ENCODE peak calls at places on chromosomes 13 and 19, in nine cellular contexts. Z is mesendoderm, T is AG04450, I is aorta, G is cardiac fibroblast, H is BJ, M is endothelial cell of umbilical vein, V is fibroblast of pulmonary artery, C is A549. U is an unnamed sample.
A peak's percentile ranks its signal among the peaks of the same experiment; 100 is the strongest.

GRCh38 chr19:54172764-54173699 is at the start of gene TMC4:
- DNase-seq in Z (peak; percentile 92), T (no peak), I (no peak), G (peak; percentile 63), H (no peak), M (no peak), V (no peak), C (no peak), U (peak; percentile 42)

GRCh38 chr13:98405107-98405571 is 171.8 kb downstream of the STK24 start:
- DNase-seq in Z (peak; percentile 67), T (no peak), I (no peak), G (peak; percentile 72), H (no peak), M (no peak), V (peak; percentile 53), C (no peak), U (peak; percentile 32)

GRCh38 chr13:41696163-41697003 is 239.0 kb downstream of the RGCC start:
- DNase-seq in Z (peak; percentile 97), T (peak; percentile 33), I (no peak), G (peak; percentile 59), H (peak; percentile 65), M (peak; percentile 89), V (peak; percentile 76), C (peak; percentile 31), U (peak; percentile 97)

GRCh38 chr13:83929147-83929546 is 46.9 kb upstream of the SLITRK1 start:
- DNase-seq in Z (no peak), T (no peak), I (no peak), G (no peak), H (no peak), M (no peak), V (no peak), C (no peak), U (no peak)

GRCh38 chr19:50050406-50051223 is 24.8 kb downstream of the ZNF473 start:
- DNase-seq in Z (peak; percentile 77), T (peak; percentile 13), I (peak; percentile 93), G (peak; percentile 81), H (peak; percentile 36), M (peak; percentile 61), V (peak; percentile 79), C (peak; percentile 67), U (peak; percentile 61)

GRCh38 chr13:44189085-44189484 is 184.5 kb upstream of the SERP2 start:
- DNase-seq in Z (no peak), T (no peak), I (no peak), G (no peak), H (no peak), M (no peak), V (no peak), C (no peak), U (no peak)

GRCh38 chr19:42386974-42387707 is 3.0 kb downstream of the CNFN start:
- DNase-seq in Z (peak; percentile 92), T (no peak), I (peak; percentile 72), G (peak; percentile 55), H (no peak), M (peak; percentile 41), V (peak; percentile 47), C (peak; percentile 100), U (peak; percentile 33)

GRCh38 chr19:42311612-42312160 is 1.4 kb upstream of the TMEM145 start:
- DNase-seq in Z (peak; percentile 57), T (no peak), I (no peak), G (no peak), H (no peak), M (no peak), V (no peak), C (no peak), U (no peak)

GRCh38 chr13:72842991-72843390 is 61.1 kb downstream of the PIBF1 start:
- DNase-seq in Z (no peak), T (no peak), I (no peak), G (no peak), H (no peak), M (no peak), V (no peak), C (no peak), U (no peak)

GRCh38 chr19:51372649-51373504 is at the start of gene NKG7:
- DNase-seq in Z (no peak), T (no peak), I (no peak), G (no peak), H (no peak), M (no peak), V (no peak), C (no peak), U (no peak)

GRCh38 chr13:70985371-70985770 is 877.1 kb upstream of the KLHL1 start:
- DNase-seq in Z (no peak), T (no peak), I (no peak), G (no peak), H (no peak), M (no peak), V (no peak), C (no peak), U (no peak)

GRCh38 chr19:30017172-30017571 is 75.1 kb downstream of the URI1 start:
- DNase-seq in Z (no peak), T (no peak), I (no peak), G (no peak), H (no peak), M (no peak), V (no peak), C (no peak), U (no peak)

GRCh38 chr19:7554565-7554964 is 19.0 kb downstream of the PNPLA6 start:
- DNase-seq in Z (no peak), T (no peak), I (no peak), G (no peak), H (no peak), M (no peak), V (no peak), C (no peak), U (no peak)

GRCh38 chr13:95437561-95437960 is 115.0 kb upstream of the CLDN10 start:
- DNase-seq in Z (peak; percentile 15), T (no peak), I (no peak), G (peak; percentile 10), H (no peak), M (peak; percentile 6), V (no peak), C (no peak), U (no peak)

GRCh38 chr19:5914946-5915781 is 1.1 kb downstream of the CAPS start:
- DNase-seq in Z (no peak), T (no peak), I (no peak), G (no peak), H (no peak), M (no peak), V (no peak), C (no peak), U (no peak)

GRCh38 chr13:33800646-33801186 is 17.2 kb upstream of the RFC3 start:
- DNase-seq in Z (no peak), T (no peak), I (no peak), G (no peak), H (no peak), M (no peak), V (no peak), C (no peak), U (no peak)
- H3K4me3 ChIP-seq in Z (no peak overlapping the region), T (peak overlapping the region; percentile 12), I (no peak overlapping the region), G (no peak overlapping the region), H (no peak overlapping the region), M (no peak overlapping the region), V (no peak overlapping the region), C (no peak overlapping the region), U (peak overlapping the region; percentile 11)

GRCh38 chr13:51621597-51621996 is 37.3 kb downstream of the WDFY2 start:
- DNase-seq in Z (no peak), T (no peak), I (no peak), G (no peak), H (no peak), M (no peak), V (no peak), C (no peak), U (no peak)

GRCh38 chr13:51623473-51623872 is 39.2 kb downstream of the WDFY2 start:
- DNase-seq in Z (no peak), T (no peak), I (no peak), G (no peak), H (peak; percentile 24), M (no peak), V (no peak), C (no peak), U (no peak)

GRCh38 chr13:51619614-51620013 is 35.4 kb downstream of the WDFY2 start:
- DNase-seq in Z (no peak), T (peak; percentile 34), I (no peak), G (peak; percentile 42), H (peak; percentile 46), M (no peak), V (peak; percentile 50), C (no peak), U (peak; percentile 88)

GRCh38 chr13:51618626-51619025 is 34.4 kb downstream of the WDFY2 start:
- DNase-seq in Z (no peak), T (no peak), I (no peak), G (peak; percentile 68), H (no peak), M (no peak), V (peak; percentile 54), C (no peak), U (peak; percentile 80)

GRCh38 chr13:51620165-51620983 is 36.1 kb downstream of the WDFY2 start:
- DNase-seq in Z (no peak), T (no peak), I (no peak), G (peak; percentile 27), H (no peak), M (peak; percentile 15), V (no peak), C (no peak), U (no peak)
- H3K4me3 ChIP-seq in Z (no peak overlapping the region), T (no peak overlapping the region), I (no peak overlapping the region), G (no peak overlapping the region), H (no peak overlapping the region), M (no peak overlapping the region), V (no peak overlapping the region), C (no peak overlapping the region), U (no peak overlapping the region)

GRCh38 chr19:1102407-1103106 is 1.2 kb upstream of the GPX4 start:
- DNase-seq in Z (peak; percentile 47), T (peak; percentile 99), I (peak; percentile 75), G (peak; percentile 99), H (peak; percentile 98), M (peak; percentile 95), V (peak; percentile 99), C (no peak), U (peak; percentile 100)
- H3K4me3 ChIP-seq in Z (no peak overlapping the region), T (peak overlapping the region; percentile 39), I (no peak overlapping the region), G (no peak overlapping the region), H (no peak overlapping the region), M (peak overlapping the region; percentile 7), V (peak overlapping the region; percentile 25), C (no peak overlapping the region), U (peak overlapping the region; percentile 18)

GRCh38 chr13:46166947-46167610 is 14.9 kb downstream of the LCP1 start:
- DNase-seq in Z (peak; percentile 29), T (no peak), I (no peak), G (no peak), H (no peak), M (no peak), V (no peak), C (no peak), U (no peak)

GRCh38 chr13:46168341-46168740 is 13.6 kb downstream of the LCP1 start:
- DNase-seq in Z (no peak), T (no peak), I (peak; percentile 65), G (peak; percentile 14), H (no peak), M (no peak), V (peak; percentile 43), C (no peak), U (no peak)

GRCh38 chr13:46164661-46165060 is 17.3 kb downstream of the LCP1 start:
- DNase-seq in Z (no peak), T (no peak), I (no peak), G (no peak), H (no peak), M (no peak), V (no peak), C (no peak), U (no peak)

GRCh38 chr13:46165485-46166220 is 16.3 kb downstream of the LCP1 start:
- DNase-seq in Z (no peak), T (no peak), I (no peak), G (no peak), H (no peak), M (no peak), V (no peak), C (no peak), U (no peak)

GRCh38 chr13:46166221-46166584 is 15.8 kb downstream of the LCP1 start:
- DNase-seq in Z (no peak), T (no peak), I (no peak), G (no peak), H (no peak), M (no peak), V (no peak), C (no peak), U (no peak)
- H3K4me3 ChIP-seq in Z (no peak overlapping the region), T (no peak overlapping the region), I (no peak overlapping the region), G (no peak overlapping the region), H (no peak overlapping the region), M (no peak overlapping the region), V (no peak overlapping the region), C (no peak overlapping the region), U (no peak overlapping the region)